ENCODE peak calls at places on chromosome 2, in four cellular contexts. C, U, Q and K are unnamed samples.

GRCh38 chr2:20997953-20998722 is 45.7 kb downstream of the APOB start:
- DNase-seq in C (no peak), U (no peak), Q (no peak), K (no peak)

GRCh38 chr2:198546091-198546490 is 741.7 kb downstream of the PLCL1 start:
- DNase-seq in C (no peak), U (no peak), Q (no peak), K (no peak)

GRCh38 chr2:55175254-55176093 is 56.6 kb downstream of the CLHC1 start:
- DNase-seq in C (peak; percentile 70), U (no peak), Q (no peak), K (no peak)

GRCh38 chr2:149122521-149122920 is 84.0 kb downstream of the LYPD6B start:
- DNase-seq in C (no peak), U (no peak), Q (no peak), K (no peak)

GRCh38 chr2:172826522-172826921 is 90.9 kb downstream of the RAPGEF4 start:
- DNase-seq in C (no peak), U (no peak), Q (no peak), K (no peak)

GRCh38 chr2:120625865-120626560 is 109.7 kb upstream of the GLI2 start:
- DNase-seq in C (no peak), U (no peak), Q (peak; percentile 95), K (peak; percentile 83)

GRCh38 chr2:173187911-173188788 is 112.5 kb downstream of the MAP3K20 start:
- DNase-seq in C (peak; percentile 66), U (peak; percentile 59), Q (no peak), K (no peak)

GRCh38 chr2:202339052-202339870 is 36.9 kb upstream of the BMPR2 start:
- DNase-seq in C (peak; percentile 26), U (no peak), Q (no peak), K (no peak)

GRCh38 chr2:23460983-23461382 is 76.0 kb downstream of the KLHL29 start:
- DNase-seq in C (no peak), U (no peak), Q (no peak), K (no peak)

GRCh38 chr2:40364143-40364903 is 87.6 kb downstream of the SLC8A1 start:
- DNase-seq in C (no peak), U (no peak), Q (no peak), K (no peak)

GRCh38 chr2:157444643-157445040 is 753 bp upstream of the CYTIP start:
- DNase-seq in C (no peak), U (no peak), Q (no peak), K (no peak)

GRCh38 chr2:30456106-30456505 is 9.1 kb downstream of the LCLAT1 start:
- DNase-seq in C (no peak), U (no peak), Q (no peak), K (no peak)

GRCh38 chr2:228040995-228041394 is 140.5 kb downstream of the SPHKAP start:
- DNase-seq in C (no peak), U (no peak), Q (no peak), K (no peak)

GRCh38 chr2:70789304-70790078 is 952 bp downstream of the FIGLA start:
- DNase-seq in C (peak; percentile 32), U (peak; percentile 61), Q (peak; percentile 54), K (peak; percentile 85)

GRCh38 chr2:98502556-98503335 is 58.1 kb downstream of the INPP4A start:
- DNase-seq in C (peak; percentile 82), U (no peak), Q (no peak), K (no peak)

GRCh38 chr2:158931577-158931976 is 36.9 kb upstream of the TANC1 start:
- DNase-seq in C (peak; percentile 85), U (no peak), Q (no peak), K (no peak)
- H3K27me3 ChIP-seq in C (no peaks in the 10 kb centered on the region), U (no peaks in the 10 kb centered on the region), Q (no peaks in the 10 kb centered on the region), K (no peaks in the 10 kb centered on the region)

GRCh38 chr2:160223560-160223959 is 23.5 kb upstream of the ITGB6 start:
- DNase-seq in C (no peak), U (no peak), Q (no peak), K (no peak)

GRCh38 chr2:160224507-160224906 is 24.4 kb upstream of the ITGB6 start:
- DNase-seq in C (no peak), U (no peak), Q (no peak), K (no peak)

GRCh38 chr2:160225722-160226121 is 25.6 kb upstream of the ITGB6 start:
- DNase-seq in C (no peak), U (no peak), Q (peak; percentile 51), K (peak; percentile 43)

GRCh38 chr2:160222546-160223281 is 22.6 kb upstream of the ITGB6 start:
- DNase-seq in C (no peak), U (no peak), Q (no peak), K (no peak)

GRCh38 chr2:160224060-160224459 is 24.0 kb upstream of the ITGB6 start:
- DNase-seq in C (peak; percentile 98), U (no peak), Q (no peak), K (no peak)
- H3K4me3 ChIP-seq in C (peak overlapping the region; percentile 9), U (no peak overlapping the region), Q (no peak overlapping the region), K (no peak overlapping the region)

GRCh38 chr2:241102239-241102803 is at the start of gene MTERF4:
- DNase-seq in C (peak; percentile 64), U (peak; percentile 85), Q (peak; percentile 92), K (peak; percentile 86)
- H3K27ac ChIP-seq in C (peak within 1 kb of the TSS; percentile 83), U (peak within 1 kb of the TSS; percentile 19), Q (peak within 1 kb of the TSS; percentile 91), K (peak within 1 kb of the TSS; percentile 91)

GRCh38 chr2:237326250-237327171 is 87.5 kb downstream of the COL6A3 start:
- DNase-seq in C (peak; percentile 45), U (no peak), Q (no peak), K (no peak)

GRCh38 chr2:237323656-237324055 is 90.3 kb downstream of the COL6A3 start:
- DNase-seq in C (no peak), U (no peak), Q (no peak), K (no peak)

GRCh38 chr2:237324446-237325236 is 89.3 kb downstream of the COL6A3 start:
- DNase-seq in C (peak; percentile 43), U (no peak), Q (no peak), K (no peak)

GRCh38 chr2:237330539-237330938 is 83.4 kb downstream of the COL6A3 start:
- DNase-seq in C (no peak), U (no peak), Q (no peak), K (no peak)

DNA sequence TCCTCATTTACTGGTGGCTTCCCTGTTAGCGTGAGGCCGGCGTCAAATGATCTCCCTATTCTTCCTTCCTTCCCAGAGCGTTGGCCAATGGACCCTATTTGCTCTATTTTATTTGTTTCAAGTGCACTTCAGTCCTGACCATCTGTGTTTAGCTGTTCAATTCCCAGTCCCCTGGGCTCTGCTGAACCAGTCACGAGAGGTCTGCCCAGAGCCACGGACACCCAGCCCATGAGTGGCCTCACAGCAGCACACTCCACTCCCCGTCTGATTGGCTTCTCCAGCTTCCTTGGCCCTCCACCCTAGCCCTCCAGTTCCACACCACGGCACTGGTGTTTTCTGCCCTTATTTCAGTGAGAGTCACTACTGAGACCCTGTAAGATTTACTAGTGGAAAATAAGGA is 86.8 kb downstream of the COL6A3 start:
- DNase-seq in C (no peak), U (no peak), Q (no peak), K (no peak)
- H3K27me3 ChIP-seq in C (no peaks in the 10 kb centered on the region), U (no peaks in the 10 kb centered on the region), Q (no peaks in the 10 kb centered on the region), K (no peaks in the 10 kb centered on the region)

DNA sequence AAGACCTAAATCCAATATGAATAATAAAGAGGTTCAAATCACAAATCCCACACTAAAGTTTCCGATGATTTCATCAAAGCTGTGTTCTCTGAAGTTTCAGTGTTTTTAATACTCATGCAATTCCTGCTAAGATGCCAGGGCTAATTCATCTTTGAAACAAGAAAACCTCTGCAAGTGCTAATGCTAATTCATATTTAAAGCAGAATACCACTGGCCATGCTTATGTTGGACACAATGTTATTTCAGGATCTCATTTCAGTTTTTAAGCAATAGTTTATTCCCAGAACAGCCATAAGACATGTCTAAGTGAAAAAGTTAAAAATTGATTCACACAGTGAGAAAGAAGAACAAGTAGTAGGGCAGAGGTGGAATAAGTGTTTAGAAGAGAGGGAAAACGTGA is 62.8 kb downstream of the GRB14 start:
- DNase-seq in C (no peak), U (no peak), Q (no peak), K (no peak)
- H3K4me3 ChIP-seq in C (no peak overlapping the region), U (no peak overlapping the region), Q (no peak overlapping the region), K (no peak overlapping the region)

DNA sequence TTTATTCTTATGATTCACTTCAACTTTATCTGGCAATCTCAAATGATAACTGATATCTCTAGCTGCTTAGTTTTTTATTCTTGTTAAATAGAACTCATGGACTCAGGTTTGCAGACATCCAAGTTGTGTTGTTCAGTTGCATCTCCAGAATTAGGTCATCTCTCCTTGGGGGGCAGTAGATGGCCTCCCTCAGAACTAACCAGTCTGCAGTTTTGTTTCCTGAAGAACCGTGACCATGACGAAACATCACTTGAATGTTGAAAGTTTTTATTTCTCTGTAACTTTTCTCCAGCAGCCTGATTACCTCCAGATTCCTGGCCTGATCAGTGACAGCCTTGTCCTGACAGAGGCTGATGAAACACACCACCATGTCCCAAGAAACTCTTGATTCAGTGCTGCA is 321.5 kb downstream of the GALNT13 start:
- DNase-seq in C (no peak), U (no peak), Q (no peak), K (no peak)
- H3K27ac ChIP-seq in C (no peak overlapping the region), U (no peak overlapping the region), Q (no peak overlapping the region), K (no peak overlapping the region)

DNA sequence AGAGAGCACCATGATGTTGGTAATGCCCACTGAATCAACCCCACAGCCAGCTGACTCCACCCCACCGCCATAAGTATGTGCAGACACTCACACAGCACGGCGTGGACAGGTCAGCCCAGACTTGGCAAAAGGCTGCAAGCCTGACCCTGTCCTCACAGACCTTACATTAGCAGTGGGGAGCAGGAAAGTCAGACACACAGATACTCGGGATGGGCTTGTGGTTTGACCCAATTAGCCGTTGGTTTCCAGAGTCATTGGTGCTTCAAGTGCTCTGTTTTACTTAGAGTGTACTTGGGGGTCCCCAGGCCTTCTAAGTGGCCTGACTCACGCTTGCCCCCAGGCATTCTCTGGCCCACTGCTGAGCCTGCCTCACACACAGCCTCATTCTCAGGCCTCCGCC is 36.7 kb downstream of the EN1 start:
- DNase-seq in C (no peak), U (no peak), Q (no peak), K (no peak)
- H3K27me3 ChIP-seq in C (peaks cover 19% of the 10 kb centered on the region), U (peaks cover 79% of the 10 kb centered on the region), Q (peaks cover 40% of the 10 kb centered on the region), K (no peaks in the 10 kb centered on the region)

GRCh38 chr2:124027182-124027581 is 2.1 kb downstream of the CNTNAP5 start:
- DNase-seq in C (peak; percentile 15), U (peak; percentile 6), Q (peak; percentile 27), K (no peak)
- H3K4me3 ChIP-seq in C (no peak overlapping the region), U (no peak overlapping the region), Q (no peak overlapping the region), K (no peak overlapping the region)